ENCODE peak calls at places on chromosomes 11 and 22, in five cellular contexts. O is MV-4-11; E is stimulated activated naive CD8-positive, alpha-beta T cell treated with anti-CD3 and anti-CD28 coated beads, Interleukin-15, amount 100 ng/mL, for 72 hours; J is hypothalamus; L is stimulated activated CD4-positive, alpha-beta T cell treated with anti-CD3 and anti-CD28 coated beads, Interleukin-12 subunit alpha, Interleukin-12 subunit beta, amount 100 ng/mL, for 4 hours. M is an unnamed sample.

GRCh38 chr22:31431950-31432349 is 32.5 kb downstream of the DRG1 start:
- DNase-seq in O (no peak), J (no peak), E (no peak), L (no peak), M (no peak)

GRCh38 chr11:57424137-57424801 is 2.7 kb downstream of the SLC43A3 start:
- DNase-seq in E (no peak), L (no peak), O (no peak), J (no peak), M (no peak)

GRCh38 chr11:134742956-134743808 is 331.1 kb upstream of the B3GAT1 start:
- DNase-seq in J (no peak), O (no peak), L (no peak), E (no peak), M (no peak)

GRCh38 chr11:58576792-58577440 is 1.3 kb upstream of the LPXN start:
- DNase-seq in J (no peak), E (no peak), O (peak; percentile 40), L (no peak), M (no peak)

GRCh38 chr11:119885067-119885466 is 156.1 kb upstream of the NECTIN1 start:
- DNase-seq in L (no peak), J (no peak), O (no peak), E (no peak), M (no peak)

GRCh38 chr11:2778630-2779498 is 79.1 kb upstream of the KCNQ1OT1 start:
- DNase-seq in L (no peak), J (no peak), E (peak; percentile 5), O (peak; percentile 85), M (peak; percentile 9)

GRCh38 chr11:126491092-126491491 is 135.6 kb downstream of the ST3GAL4 start:
- DNase-seq in J (no peak), E (no peak), L (no peak), O (no peak), M (peak; percentile 50)

GRCh38 chr11:70556884-70557741 is 158.8 kb downstream of the CTTN start:
- DNase-seq in J (no peak), E (no peak), O (peak; percentile 95), L (no peak), M (no peak)

GRCh38 chr22:41966607-41967240 is 2.5 kb upstream of the SEPTIN3 start:
- DNase-seq in E (peak; percentile 63), J (no peak), L (no peak), O (peak; percentile 95), M (peak; percentile 40)

GRCh38 chr11:119711476-119711875 is 17.5 kb downstream of the NECTIN1 start:
- DNase-seq in O (no peak), J (no peak), L (no peak), E (no peak), M (no peak)

GRCh38 chr11:78226684-78227680 is 38.3 kb downstream of the USP35 start:
- DNase-seq in E (no peak), J (no peak), L (no peak), O (no peak), M (no peak)

GRCh38 chr22:26398741-26399153 is 30.3 kb upstream of the ASPHD2 start:
- DNase-seq in L (peak; percentile 52), O (peak; percentile 74), J (no peak), E (peak; percentile 65), M (peak; percentile 55)

GRCh38 chr11:115613986-115614625 is 109.9 kb upstream of the CADM1 start:
- DNase-seq in L (no peak), J (no peak), O (no peak), E (no peak), M (no peak)

GRCh38 chr11:64391839-64392238 is 32.9 kb downstream of the RPS6KA4 start:
- DNase-seq in O (no peak), L (no peak), E (no peak), J (no peak), M (no peak)

GRCh38 chr22:35712672-35713071 is 5.0 kb upstream of the APOL5 start:
- DNase-seq in L (no peak), O (no peak), E (no peak), J (no peak), M (no peak)

GRCh38 chr11:2366271-2366670 is 10.8 kb upstream of the CD81 start:
- DNase-seq in O (no peak), L (no peak), J (no peak), E (no peak), M (no peak)

GRCh38 chr22:45688606-45689080 is 17.0 kb downstream of the ATXN10 start:
- DNase-seq in O (peak; percentile 73), J (no peak), E (no peak), L (no peak), M (no peak)

GRCh38 chr22:50008151-50009040 is 4.2 kb downstream of the IL17REL start:
- DNase-seq in J (no peak), E (no peak), O (no peak), L (no peak), M (no peak)

GRCh38 chr11:76185931-76186401 is 20.3 kb downstream of the WNT11 start:
- DNase-seq in E (no peak), J (no peak), O (no peak), L (no peak), M (no peak)

GRCh38 chr11:61392991-61393595 is 706 bp downstream of the TMEM216 start:
- DNase-seq in E (no peak), J (no peak), L (no peak), O (no peak), M (no peak)

GRCh38 chr11:75279273-75279672 is 38.7 kb downstream of the TPBGL start:
- DNase-seq in O (no peak), E (no peak), L (no peak), J (no peak), M (no peak)

GRCh38 chr11:122720482-122720881 is 65.0 kb downstream of the UBASH3B start:
- DNase-seq in L (no peak), O (no peak), J (no peak), E (no peak), M (no peak)

GRCh38 chr11:69662021-69662698 is 13.0 kb downstream of the LTO1 start:
- DNase-seq in E (no peak), J (no peak), O (peak; percentile 36), L (no peak), M (peak; percentile 26)

GRCh38 chr11:96878299-96879051 is 488.7 kb downstream of the JRKL start:
- DNase-seq in J (no peak), O (no peak), E (no peak), L (no peak), M (no peak)

GRCh38 chr22:37999640-38000272 is 15.4 kb upstream of the SOX10 start:
- DNase-seq in J (no peak), E (no peak), O (peak; percentile 71), L (no peak), M (no peak)

GRCh38 chr11:8234425-8234821 is 29.3 kb downstream of the LMO1 start:
- DNase-seq in O (no peak), L (no peak), J (no peak), E (no peak), M (no peak)

GRCh38 chr11:63814383-63814736 is 1.1 kb downstream of the SPINDOC start:
- DNase-seq in E (no peak), L (no peak), O (no peak), J (no peak), M (no peak)

GRCh38 chr11:74322667-74323066 is 11.2 kb upstream of the P4HA3 start:
- DNase-seq in E (no peak), J (no peak), L (no peak), O (no peak), M (no peak)

GRCh38 chr22:37178350-37179125 is 9.5 kb downstream of the C1QTNF6 start:
- DNase-seq in E (no peak), L (no peak), O (peak; percentile 3), J (no peak), M (no peak)

GRCh38 chr11:70860855-70861254 is 391.5 kb downstream of the SHANK2 start:
- DNase-seq in O (no peak), L (no peak), E (no peak), J (no peak), M (peak; percentile 31)

GRCh38 chr22:36292823-36293530 is 40.0 kb downstream of the APOL1 start:
- DNase-seq in O (no peak), L (no peak), J (no peak), E (no peak), M (no peak)

GRCh38 chr22:22342697-22343602 is 98.4 kb downstream of the VPREB1 start:
- DNase-seq in E (peak; percentile 59), O (no peak), L (peak; percentile 71), J (no peak), M (peak; percentile 98)

M was measured in WTC11.